ENCODE peak calls at places on chromosomes 1 and 21, in four cellular contexts. One of them, this sample, is unnamed.

GRCh38 chr1:27006683-27007082 is 6.0 kb downstream of the TENT5B start:
- DNase-seq in left ventricle myocardium inferior: no peak
- DNase-seq in breast epithelium: no peak
- DNase-seq in CD8-positive, alpha-beta T cell: no peak
- DNase-seq in this sample: no peak

GRCh38 chr1:92188436-92189255 is 29.1 kb upstream of the C1orf146 start:
- DNase-seq in CD8-positive, alpha-beta T cell: no peak
- DNase-seq in left ventricle myocardium inferior: no peak
- DNase-seq in breast epithelium: no peak
- DNase-seq in this sample: no peak

GRCh38 chr1:27049127-27049526 is 36.5 kb upstream of the TENT5B start:
- DNase-seq in left ventricle myocardium inferior: no peak
- DNase-seq in breast epithelium: no peak
- DNase-seq in CD8-positive, alpha-beta T cell: no peak
- DNase-seq in this sample: no peak

GRCh38 chr1:64982134-64982533 is 15.8 kb upstream of the JAK1 start:
- DNase-seq in CD8-positive, alpha-beta T cell: no peak
- DNase-seq in breast epithelium: no peak
- DNase-seq in left ventricle myocardium inferior: no peak
- DNase-seq in this sample: peak; percentile 74

GRCh38 chr1:87403047-87403820 is 74.6 kb downstream of the LMO4 start:
- DNase-seq in breast epithelium: no peak
- DNase-seq in CD8-positive, alpha-beta T cell: no peak
- DNase-seq in left ventricle myocardium inferior: no peak
- DNase-seq in this sample: no peak

GRCh38 chr1:87325982-87326738 is 2.5 kb upstream of the LMO4 start:
- DNase-seq in breast epithelium: no peak
- DNase-seq in CD8-positive, alpha-beta T cell: peak; percentile 27
- DNase-seq in left ventricle myocardium inferior: no peak
- DNase-seq in this sample: peak; percentile 71

GRCh38 chr1:232005300-232005699 is 378.7 kb downstream of the DISC1 start:
- DNase-seq in left ventricle myocardium inferior: no peak
- DNase-seq in CD8-positive, alpha-beta T cell: no peak
- DNase-seq in breast epithelium: no peak
- DNase-seq in this sample: no peak

GRCh38 chr1:154881820-154882535 is 11.9 kb upstream of the KCNN3 start:
- DNase-seq in CD8-positive, alpha-beta T cell: no peak
- DNase-seq in left ventricle myocardium inferior: no peak
- DNase-seq in breast epithelium: no peak
- DNase-seq in this sample: no peak

GRCh38 chr1:107920578-107920977 is 44.4 kb downstream of the VAV3 start:
- DNase-seq in CD8-positive, alpha-beta T cell: no peak
- DNase-seq in breast epithelium: no peak
- DNase-seq in left ventricle myocardium inferior: no peak
- DNase-seq in this sample: no peak

GRCh38 chr1:187091666-187092065 is 262.9 kb downstream of the PLA2G4A start:
- DNase-seq in breast epithelium: no peak
- DNase-seq in CD8-positive, alpha-beta T cell: no peak
- DNase-seq in left ventricle myocardium inferior: no peak
- DNase-seq in this sample: no peak

GRCh38 chr1:90616395-90616794 is 100.7 kb downstream of the BARHL2 start:
- DNase-seq in left ventricle myocardium inferior: no peak
- DNase-seq in CD8-positive, alpha-beta T cell: no peak
- DNase-seq in breast epithelium: no peak
- DNase-seq in this sample: peak; percentile 26

GRCh38 chr1:221274373-221274772 is 395.1 kb downstream of the HLX start:
- DNase-seq in breast epithelium: no peak
- DNase-seq in CD8-positive, alpha-beta T cell: no peak
- DNase-seq in left ventricle myocardium inferior: no peak
- DNase-seq in this sample: no peak

GRCh38 chr1:15124362-15125100 is 29.0 kb upstream of the TMEM51 start:
- DNase-seq in breast epithelium: no peak
- DNase-seq in CD8-positive, alpha-beta T cell: no peak
- DNase-seq in left ventricle myocardium inferior: no peak
- DNase-seq in this sample: no peak

GRCh38 chr1:55421317-55421716 is 206.2 kb upstream of the USP24 start:
- DNase-seq in left ventricle myocardium inferior: no peak
- DNase-seq in breast epithelium: no peak
- DNase-seq in CD8-positive, alpha-beta T cell: no peak
- DNase-seq in this sample: peak; percentile 47

GRCh38 chr1:40997096-40997495 is 17.6 kb downstream of the CTPS1 start:
- DNase-seq in breast epithelium: no peak
- DNase-seq in CD8-positive, alpha-beta T cell: no peak
- DNase-seq in left ventricle myocardium inferior: no peak
- DNase-seq in this sample: no peak

GRCh38 chr1:47409311-47410085 is 6.6 kb upstream of the FOXE3 start:
- DNase-seq in breast epithelium: no peak
- DNase-seq in left ventricle myocardium inferior: no peak
- DNase-seq in CD8-positive, alpha-beta T cell: no peak
- DNase-seq in this sample: peak; percentile 93

GRCh38 chr1:223515915-223516314 is 122.7 kb downstream of the CCDC185 start:
- DNase-seq in breast epithelium: no peak
- DNase-seq in left ventricle myocardium inferior: no peak
- DNase-seq in CD8-positive, alpha-beta T cell: no peak
- DNase-seq in this sample: no peak

GRCh38 chr1:44941424-44942324 is 44.7 kb downstream of the EIF2B3 start:
- DNase-seq in CD8-positive, alpha-beta T cell: no peak
- DNase-seq in breast epithelium: no peak
- DNase-seq in left ventricle myocardium inferior: no peak
- DNase-seq in this sample: no peak

GRCh38 chr21:39014751-39015150 is 168.5 kb downstream of the PSMG1 start:
- DNase-seq in left ventricle myocardium inferior: no peak
- DNase-seq in CD8-positive, alpha-beta T cell: no peak
- DNase-seq in breast epithelium: no peak
- DNase-seq in this sample: peak; percentile 96

GRCh38 chr1:65103807-65104206 is 44.2 kb upstream of the AK4 start:
- DNase-seq in CD8-positive, alpha-beta T cell: no peak
- DNase-seq in left ventricle myocardium inferior: no peak
- DNase-seq in breast epithelium: no peak
- DNase-seq in this sample: no peak

GRCh38 chr1:38050397-38051141 is 4.0 kb upstream of the POU3F1 start:
- DNase-seq in CD8-positive, alpha-beta T cell: no peak
- DNase-seq in breast epithelium: no peak
- DNase-seq in left ventricle myocardium inferior: no peak
- DNase-seq in this sample: no peak

GRCh38 chr1:218350022-218350525 is 4.9 kb downstream of the TGFB2 start:
- DNase-seq in CD8-positive, alpha-beta T cell: no peak
- DNase-seq in left ventricle myocardium inferior: no peak
- DNase-seq in breast epithelium: no peak
- DNase-seq in this sample: no peak

GRCh38 chr1:31834501-31834900 is 18.7 kb upstream of the SPOCD1 start:
- DNase-seq in CD8-positive, alpha-beta T cell: no peak
- DNase-seq in left ventricle myocardium inferior: no peak
- DNase-seq in breast epithelium: no peak
- DNase-seq in this sample: no peak

GRCh38 chr1:175824079-175824478 is 80.7 kb upstream of the TNR start:
- DNase-seq in breast epithelium: no peak
- DNase-seq in CD8-positive, alpha-beta T cell: no peak
- DNase-seq in left ventricle myocardium inferior: no peak
- DNase-seq in this sample: no peak

GRCh38 chr1:245215071-245215470 is 60.3 kb downstream of the KIF26B start:
- DNase-seq in CD8-positive, alpha-beta T cell: no peak
- DNase-seq in breast epithelium: no peak
- DNase-seq in left ventricle myocardium inferior: no peak
- DNase-seq in this sample: no peak

GRCh38 chr1:202578001-202578500 is 132.2 kb downstream of the SYT2 start:
- DNase-seq in left ventricle myocardium inferior: no peak
- DNase-seq in CD8-positive, alpha-beta T cell: no peak
- DNase-seq in breast epithelium: no peak
- DNase-seq in this sample: peak; percentile 68

GRCh38 chr1:31572323-31573104 is 3.8 kb upstream of the TINAGL1 start:
- DNase-seq in breast epithelium: no peak
- DNase-seq in CD8-positive, alpha-beta T cell: no peak
- DNase-seq in left ventricle myocardium inferior: no peak
- DNase-seq in this sample: peak; percentile 95

GRCh38 chr21:29649370-29649963 is 290.3 kb downstream of the GRIK1 start:
- DNase-seq in CD8-positive, alpha-beta T cell: no peak
- DNase-seq in breast epithelium: no peak
- DNase-seq in left ventricle myocardium inferior: no peak
- DNase-seq in this sample: no peak

GRCh38 chr1:228270032-228270431 is 62.2 kb downstream of the OBSCN start:
- DNase-seq in breast epithelium: no peak
- DNase-seq in CD8-positive, alpha-beta T cell: no peak
- DNase-seq in left ventricle myocardium inferior: no peak
- DNase-seq in this sample: peak; percentile 36

GRCh38 chr1:20470174-20470573 is 15.8 kb downstream of the CAMK2N1 start:
- DNase-seq in left ventricle myocardium inferior: no peak
- DNase-seq in CD8-positive, alpha-beta T cell: no peak
- DNase-seq in breast epithelium: no peak
- DNase-seq in this sample: no peak

GRCh38 chr1:200409203-200409760 is 554 bp downstream of the ZNF281 start:
- DNase-seq in breast epithelium: no peak
- DNase-seq in CD8-positive, alpha-beta T cell: peak; percentile 48
- DNase-seq in left ventricle myocardium inferior: peak; percentile 30
- DNase-seq in this sample: no peak

GRCh38 chr1:217522280-217522679 is 108.6 kb downstream of the GPATCH2 start:
- DNase-seq in CD8-positive, alpha-beta T cell: no peak
- DNase-seq in left ventricle myocardium inferior: no peak
- DNase-seq in breast epithelium: no peak
- DNase-seq in this sample: no peak

GRCh38 chr1:47434051-47434842 is 3.6 kb upstream of the FOXD2 start:
- DNase-seq in CD8-positive, alpha-beta T cell: no peak
- DNase-seq in left ventricle myocardium inferior: peak; percentile 58
- DNase-seq in breast epithelium: peak; percentile 73
- DNase-seq in this sample: peak; percentile 47

GRCh38 chr1:92768286-92768685 is 16.6 kb downstream of the EVI5 start:
- DNase-seq in breast epithelium: no peak
- DNase-seq in left ventricle myocardium inferior: no peak
- DNase-seq in CD8-positive, alpha-beta T cell: no peak
- DNase-seq in this sample: no peak

GRCh38 chr1:60431593-60431992 is 358.0 kb upstream of the C1orf87 start:
- DNase-seq in CD8-positive, alpha-beta T cell: no peak
- DNase-seq in breast epithelium: no peak
- DNase-seq in left ventricle myocardium inferior: no peak
- DNase-seq in this sample: no peak

GRCh38 chr1:166233750-166234366 is 67.1 kb upstream of the FAM78B start:
- DNase-seq in CD8-positive, alpha-beta T cell: no peak
- DNase-seq in breast epithelium: no peak
- DNase-seq in left ventricle myocardium inferior: no peak
- DNase-seq in this sample: no peak

GRCh38 chr1:20072771-20073170 is 2.8 kb downstream of the PLA2G5 start:
- DNase-seq in left ventricle myocardium inferior: no peak
- DNase-seq in breast epithelium: no peak
- DNase-seq in CD8-positive, alpha-beta T cell: no peak
- DNase-seq in this sample: no peak

GRCh38 chr1:6547301-6547700 is 7.0 kb downstream of the NOL9 start:
- DNase-seq in CD8-positive, alpha-beta T cell: no peak
- DNase-seq in breast epithelium: no peak
- DNase-seq in left ventricle myocardium inferior: no peak
- DNase-seq in this sample: peak; percentile 57
- TF ChIP-seq CTCF in CD8-positive, alpha-beta T cell: no peak
- TF ChIP-seq CTCF in breast epithelium: no peak
- TF ChIP-seq CTCF in left ventricle myocardium inferior: no peak
- TF ChIP-seq CTCF in this sample: peak; percentile 25

GRCh38 chr1:235460768-235461167 is 43.5 kb downstream of the B3GALNT2 start:
- DNase-seq in CD8-positive, alpha-beta T cell: no peak
- DNase-seq in left ventricle myocardium inferior: no peak
- DNase-seq in breast epithelium: no peak
- DNase-seq in this sample: no peak
- H3K4me3 ChIP-seq in CD8-positive, alpha-beta T cell: no peak overlapping the region
- H3K4me3 ChIP-seq in left ventricle myocardium inferior: no peak overlapping the region
- H3K4me3 ChIP-seq in breast epithelium: no peak overlapping the region
- H3K4me3 ChIP-seq in this sample: no peak overlapping the region

DNA sequence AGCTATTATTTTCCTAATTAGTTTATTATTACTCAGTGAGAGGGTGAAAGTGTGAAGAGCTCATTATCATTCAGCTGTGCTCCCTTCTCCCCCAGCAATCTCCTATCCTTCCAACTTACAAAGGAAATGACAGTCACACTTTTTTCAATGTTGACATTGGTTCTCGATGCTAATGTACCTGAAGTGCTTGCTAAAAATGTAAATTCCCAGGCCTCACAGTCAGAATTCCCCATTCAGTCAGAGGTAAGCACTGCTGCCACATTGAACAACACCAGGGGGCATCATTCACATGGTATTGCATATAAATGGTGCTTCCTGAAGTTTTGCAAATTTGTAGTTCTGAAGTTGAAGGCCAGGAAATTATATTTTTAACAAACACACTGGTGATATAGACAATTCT is 132.7 kb upstream of the FOXD3 start:
- DNase-seq in left ventricle myocardium inferior: no peak
- DNase-seq in CD8-positive, alpha-beta T cell: no peak
- DNase-seq in breast epithelium: no peak
- DNase-seq in this sample: no peak
- TF ChIP-seq CTCF in left ventricle myocardium inferior: no peak
- TF ChIP-seq CTCF in CD8-positive, alpha-beta T cell: no peak
- TF ChIP-seq CTCF in breast epithelium: no peak
- TF ChIP-seq CTCF in this sample: peak; percentile 19

GRCh38 chr1:2133879-2134215 is 60.7 kb downstream of the FAAP20 start:
- DNase-seq in breast epithelium: no peak
- DNase-seq in left ventricle myocardium inferior: peak; percentile 19
- DNase-seq in CD8-positive, alpha-beta T cell: no peak
- DNase-seq in this sample: no peak
- H3K4me3 ChIP-seq in breast epithelium: peak overlapping the region; percentile 32
- H3K4me3 ChIP-seq in left ventricle myocardium inferior: peak overlapping the region; percentile 67
- H3K4me3 ChIP-seq in CD8-positive, alpha-beta T cell: peak overlapping the region; percentile 51
- H3K4me3 ChIP-seq in this sample: peak overlapping the region; percentile 46

DNA sequence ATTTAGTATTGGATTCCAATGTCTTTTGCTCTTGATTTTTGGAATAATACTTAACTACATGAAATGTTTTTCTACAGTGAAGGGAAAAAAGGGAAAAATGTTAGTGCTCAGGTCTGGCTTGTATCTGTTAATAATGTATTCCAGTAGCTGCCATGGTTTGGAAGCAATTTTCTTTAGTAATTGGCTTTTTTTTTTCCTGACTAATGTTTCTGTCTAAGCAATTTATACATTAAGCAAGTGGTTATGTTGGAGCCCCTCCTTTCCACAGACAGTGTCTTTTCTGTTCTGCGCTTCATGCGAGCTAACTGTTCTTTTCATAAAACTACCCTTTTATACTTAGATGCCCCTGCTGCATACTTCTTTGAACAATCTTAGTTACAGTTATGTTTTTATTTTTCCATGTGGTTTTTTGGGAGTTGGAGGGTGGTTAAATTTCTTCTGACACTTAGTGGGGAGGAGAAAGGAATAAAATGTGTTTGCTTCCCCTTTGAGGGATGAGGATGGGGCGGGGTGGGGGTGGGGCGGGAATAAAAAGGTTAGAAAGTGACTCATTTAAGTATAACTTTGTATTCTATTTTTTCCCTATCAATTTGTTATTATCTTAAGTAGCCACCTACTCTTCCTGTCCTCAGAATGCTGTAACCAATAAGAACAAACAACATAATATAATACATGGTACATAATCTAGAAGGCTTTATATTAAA is 83.1 kb downstream of the CLIC4 start:
- DNase-seq in breast epithelium: no peak
- DNase-seq in CD8-positive, alpha-beta T cell: no peak
- DNase-seq in left ventricle myocardium inferior: no peak
- DNase-seq in this sample: no peak
- TF ChIP-seq CTCF in breast epithelium: no peak
- TF ChIP-seq CTCF in CD8-positive, alpha-beta T cell: no peak
- TF ChIP-seq CTCF in left ventricle myocardium inferior: no peak
- TF ChIP-seq CTCF in this sample: no peak